ENCODE peak calls at places on chromosome 22, in seven cellular contexts. One of them, this sample, is unnamed.

GRCh38 chr22:25219948-25220442 is 556 bp downstream of the CRYBB2 start:
- DNase-seq in neural progenitor cell: no peak
- DNase-seq in PC-9: no peak
- DNase-seq in fibroblast of mammary gland: no peak
- DNase-seq in upper lobe of left lung: peak; percentile 31
- DNase-seq in foreskin keratinocyte: peak; percentile 18
- DNase-seq in endothelial cell: no peak
- DNase-seq in this sample: no peak

GRCh38 chr22:36595154-36595553 is 66.2 kb upstream of the EIF3D start:
- DNase-seq in neural progenitor cell: no peak
- DNase-seq in PC-9: no peak
- DNase-seq in foreskin keratinocyte: no peak
- DNase-seq in upper lobe of left lung: no peak
- DNase-seq in endothelial cell: no peak
- DNase-seq in fibroblast of mammary gland: no peak
- DNase-seq in this sample: no peak

GRCh38 chr22:29916007-29916544 is 33.1 kb downstream of the MTMR3 start:
- DNase-seq in foreskin keratinocyte: no peak
- DNase-seq in upper lobe of left lung: no peak
- DNase-seq in PC-9: no peak
- DNase-seq in endothelial cell: no peak
- DNase-seq in fibroblast of mammary gland: no peak
- DNase-seq in neural progenitor cell: no peak
- DNase-seq in this sample: no peak

GRCh38 chr22:37862570-37863325 is 13.5 kb downstream of the EIF3L start:
- DNase-seq in neural progenitor cell: no peak
- DNase-seq in fibroblast of mammary gland: peak; percentile 55
- DNase-seq in endothelial cell: no peak
- DNase-seq in PC-9: no peak
- DNase-seq in foreskin keratinocyte: no peak
- DNase-seq in upper lobe of left lung: no peak
- DNase-seq in this sample: no peak

GRCh38 chr22:44898236-44898635 is 111.6 kb downstream of the PHF21B start:
- DNase-seq in endothelial cell: no peak
- DNase-seq in neural progenitor cell: no peak
- DNase-seq in fibroblast of mammary gland: no peak
- DNase-seq in PC-9: no peak
- DNase-seq in upper lobe of left lung: no peak
- DNase-seq in foreskin keratinocyte: no peak
- DNase-seq in this sample: no peak

GRCh38 chr22:46377566-46378498 is 42.3 kb downstream of the TRMU start:
- DNase-seq in fibroblast of mammary gland: no peak
- DNase-seq in endothelial cell: no peak
- DNase-seq in PC-9: peak; percentile 94
- DNase-seq in foreskin keratinocyte: no peak
- DNase-seq in neural progenitor cell: peak; percentile 96
- DNase-seq in upper lobe of left lung: peak; percentile 91
- DNase-seq in this sample: no peak

GRCh38 chr22:30609260-30610185 is 2.5 kb downstream of the TCN2 start:
- DNase-seq in upper lobe of left lung: peak; percentile 67
- DNase-seq in neural progenitor cell: no peak
- DNase-seq in foreskin keratinocyte: peak; percentile 84
- DNase-seq in PC-9: peak; percentile 65
- DNase-seq in endothelial cell: no peak
- DNase-seq in fibroblast of mammary gland: peak; percentile 85
- DNase-seq in this sample: no peak

GRCh38 chr22:42443240-42444059 is 11.2 kb upstream of the NFAM1 start:
- DNase-seq in fibroblast of mammary gland: no peak
- DNase-seq in neural progenitor cell: no peak
- DNase-seq in endothelial cell: no peak
- DNase-seq in PC-9: no peak
- DNase-seq in upper lobe of left lung: no peak
- DNase-seq in foreskin keratinocyte: no peak
- DNase-seq in this sample: no peak

GRCh38 chr22:17831527-17832251 is 57.4 kb upstream of the BID start:
- DNase-seq in upper lobe of left lung: no peak
- DNase-seq in fibroblast of mammary gland: peak; percentile 77
- DNase-seq in endothelial cell: no peak
- DNase-seq in neural progenitor cell: no peak
- DNase-seq in PC-9: no peak
- DNase-seq in foreskin keratinocyte: no peak
- DNase-seq in this sample: no peak

GRCh38 chr22:44968736-44969135 is 41.1 kb downstream of the PHF21B start:
- DNase-seq in fibroblast of mammary gland: no peak
- DNase-seq in foreskin keratinocyte: no peak
- DNase-seq in upper lobe of left lung: no peak
- DNase-seq in PC-9: no peak
- DNase-seq in neural progenitor cell: peak; percentile 42
- DNase-seq in endothelial cell: no peak
- DNase-seq in this sample: no peak

GRCh38 chr22:44362249-44363040 is 49.7 kb upstream of the SHISAL1 start:
- DNase-seq in upper lobe of left lung: no peak
- DNase-seq in neural progenitor cell: no peak
- DNase-seq in endothelial cell: no peak
- DNase-seq in foreskin keratinocyte: peak; percentile 13
- DNase-seq in PC-9: no peak
- DNase-seq in fibroblast of mammary gland: no peak
- DNase-seq in this sample: no peak

GRCh38 chr22:48530666-48531065 is 1297.0 kb downstream of the BRD1 start:
- DNase-seq in upper lobe of left lung: no peak
- DNase-seq in PC-9: no peak
- DNase-seq in foreskin keratinocyte: no peak
- DNase-seq in fibroblast of mammary gland: no peak
- DNase-seq in neural progenitor cell: no peak
- DNase-seq in endothelial cell: no peak
- DNase-seq in this sample: no peak

GRCh38 chr22:48531721-48532435 is 1295.8 kb downstream of the BRD1 start:
- DNase-seq in PC-9: no peak
- DNase-seq in foreskin keratinocyte: no peak
- DNase-seq in neural progenitor cell: peak; percentile 58
- DNase-seq in endothelial cell: no peak
- DNase-seq in fibroblast of mammary gland: no peak
- DNase-seq in upper lobe of left lung: no peak
- DNase-seq in this sample: no peak

GRCh38 chr22:48532986-48533385 is 1294.7 kb downstream of the BRD1 start:
- DNase-seq in neural progenitor cell: no peak
- DNase-seq in foreskin keratinocyte: no peak
- DNase-seq in fibroblast of mammary gland: no peak
- DNase-seq in upper lobe of left lung: no peak
- DNase-seq in PC-9: no peak
- DNase-seq in endothelial cell: no peak
- DNase-seq in this sample: no peak

GRCh38 chr22:48528221-48528915 is 1299.3 kb downstream of the BRD1 start:
- DNase-seq in upper lobe of left lung: peak; percentile 79
- DNase-seq in PC-9: no peak
- DNase-seq in fibroblast of mammary gland: no peak
- DNase-seq in neural progenitor cell: no peak
- DNase-seq in foreskin keratinocyte: no peak
- DNase-seq in endothelial cell: no peak
- DNase-seq in this sample: no peak

GRCh38 chr22:48531108-48531507 is 1296.6 kb downstream of the BRD1 start:
- DNase-seq in PC-9: no peak
- DNase-seq in foreskin keratinocyte: no peak
- DNase-seq in neural progenitor cell: no peak
- DNase-seq in upper lobe of left lung: no peak
- DNase-seq in fibroblast of mammary gland: no peak
- DNase-seq in endothelial cell: no peak
- DNase-seq in this sample: no peak
- TF ChIP-seq CTCF in PC-9: no peak
- TF ChIP-seq CTCF in foreskin keratinocyte: no peak
- TF ChIP-seq CTCF in neural progenitor cell: no peak
- TF ChIP-seq CTCF in upper lobe of left lung: no peak
- TF ChIP-seq CTCF in fibroblast of mammary gland: no peak
- TF ChIP-seq CTCF in endothelial cell: no peak
- TF ChIP-seq CTCF in this sample: no peak

GRCh38 chr22:41285820-41286638 is at the start of gene RANGAP1:
- DNase-seq in PC-9: peak; percentile 98
- DNase-seq in upper lobe of left lung: peak; percentile 99
- DNase-seq in neural progenitor cell: peak; percentile 100
- DNase-seq in fibroblast of mammary gland: peak; percentile 97
- DNase-seq in endothelial cell: peak; percentile 98
- DNase-seq in foreskin keratinocyte: peak; percentile 98
- DNase-seq in this sample: peak; percentile 93
- TF ChIP-seq CTCF in PC-9: peak; percentile 20
- TF ChIP-seq CTCF in upper lobe of left lung: no peak
- TF ChIP-seq CTCF in neural progenitor cell: no peak
- TF ChIP-seq CTCF in fibroblast of mammary gland: peak; percentile 4
- TF ChIP-seq CTCF in endothelial cell: no peak
- TF ChIP-seq CTCF in foreskin keratinocyte: peak; percentile 47
- TF ChIP-seq CTCF in this sample: no peak

DNA sequence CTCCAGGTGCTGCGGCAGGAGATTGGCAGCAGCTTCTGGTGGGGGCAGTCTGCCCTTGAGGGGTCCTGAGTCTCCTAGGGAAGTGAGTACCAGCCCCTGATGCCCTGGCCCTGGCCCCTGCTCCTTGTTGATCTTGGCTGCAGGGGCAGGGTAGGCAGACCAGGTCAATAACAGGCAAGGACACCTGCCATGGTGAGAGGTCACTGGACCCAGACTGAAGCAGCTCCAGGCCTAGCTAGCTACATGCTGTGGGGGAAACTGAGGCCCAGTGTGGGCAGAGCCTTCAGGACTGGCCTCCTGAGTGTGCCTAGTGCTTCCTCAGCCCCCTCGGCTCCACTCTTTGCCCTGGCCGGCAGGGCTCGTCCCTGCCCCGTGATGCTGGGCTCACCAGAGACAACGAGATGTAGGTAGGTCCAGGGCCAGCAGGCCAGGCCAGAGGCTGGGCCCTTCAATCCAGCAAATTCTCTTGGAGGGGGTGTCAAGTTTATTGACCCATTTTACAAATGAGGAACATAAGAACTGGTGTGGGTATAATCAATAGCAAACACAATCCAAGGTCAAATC is 20.4 kb downstream of the RTN4R start:
- DNase-seq in foreskin keratinocyte: no peak
- DNase-seq in fibroblast of mammary gland: no peak
- DNase-seq in neural progenitor cell: no peak
- DNase-seq in endothelial cell: no peak
- DNase-seq in PC-9: no peak
- DNase-seq in upper lobe of left lung: no peak
- DNase-seq in this sample: no peak
- TF ChIP-seq CTCF in foreskin keratinocyte: no peak
- TF ChIP-seq CTCF in fibroblast of mammary gland: no peak
- TF ChIP-seq CTCF in neural progenitor cell: no peak
- TF ChIP-seq CTCF in endothelial cell: no peak
- TF ChIP-seq CTCF in PC-9: no peak
- TF ChIP-seq CTCF in upper lobe of left lung: no peak
- TF ChIP-seq CTCF in this sample: no peak

GRCh38 chr22:38953577-38954413 is 3.6 kb upstream of the APOBEC3A start:
- DNase-seq in foreskin keratinocyte: peak; percentile 79
- DNase-seq in endothelial cell: no peak
- DNase-seq in neural progenitor cell: no peak
- DNase-seq in fibroblast of mammary gland: no peak
- DNase-seq in upper lobe of left lung: peak; percentile 80
- DNase-seq in PC-9: peak; percentile 48
- DNase-seq in this sample: no peak

GRCh38 chr22:38953091-38953490 is 4.3 kb upstream of the APOBEC3A start:
- DNase-seq in foreskin keratinocyte: no peak
- DNase-seq in endothelial cell: no peak
- DNase-seq in PC-9: no peak
- DNase-seq in fibroblast of mammary gland: no peak
- DNase-seq in upper lobe of left lung: peak; percentile 19
- DNase-seq in neural progenitor cell: peak; percentile 0
- DNase-seq in this sample: no peak

GRCh38 chr22:38955250-38955775 is 2.1 kb upstream of the APOBEC3A start:
- DNase-seq in fibroblast of mammary gland: no peak
- DNase-seq in upper lobe of left lung: peak; percentile 15
- DNase-seq in endothelial cell: no peak
- DNase-seq in PC-9: no peak
- DNase-seq in foreskin keratinocyte: no peak
- DNase-seq in neural progenitor cell: no peak
- DNase-seq in this sample: no peak

GRCh38 chr22:38955926-38956325 is 1.5 kb upstream of the APOBEC3A start:
- DNase-seq in endothelial cell: no peak
- DNase-seq in fibroblast of mammary gland: no peak
- DNase-seq in PC-9: no peak
- DNase-seq in neural progenitor cell: no peak
- DNase-seq in upper lobe of left lung: peak; percentile 14
- DNase-seq in foreskin keratinocyte: no peak
- DNase-seq in this sample: no peak

DNA sequence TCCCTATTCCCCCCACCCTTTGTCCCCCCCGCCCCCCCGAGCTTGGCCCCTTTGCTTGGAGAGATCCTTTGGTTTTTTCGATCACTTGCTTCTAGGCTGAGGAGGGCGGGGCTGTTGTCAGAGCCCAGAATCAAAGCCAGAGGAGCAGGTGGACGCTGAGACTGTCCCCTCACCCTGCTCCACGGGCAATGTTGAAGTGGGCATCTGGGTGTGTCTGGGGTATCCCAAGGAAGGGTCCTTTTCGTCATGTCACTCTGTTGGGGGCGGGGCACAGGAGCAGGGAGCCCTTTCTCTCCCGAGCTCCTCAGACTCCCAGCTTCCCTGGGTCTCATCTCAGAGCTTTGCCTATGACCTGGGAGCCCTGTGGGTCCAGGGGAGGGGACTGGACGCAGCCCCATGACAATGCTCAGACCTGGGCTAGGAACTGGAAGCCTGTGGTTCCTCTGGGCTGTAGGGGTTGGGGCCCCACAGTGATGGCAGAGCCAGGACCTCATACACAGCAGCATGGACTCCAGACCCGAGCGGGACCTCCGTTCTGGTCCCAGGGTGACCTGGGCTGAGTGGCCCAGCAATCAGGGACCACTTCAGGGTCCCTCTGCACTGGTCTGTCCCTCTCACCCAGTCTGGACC is 2.9 kb upstream of the APOBEC3A start:
- DNase-seq in endothelial cell: no peak
- DNase-seq in fibroblast of mammary gland: no peak
- DNase-seq in PC-9: no peak
- DNase-seq in neural progenitor cell: no peak
- DNase-seq in upper lobe of left lung: peak; percentile 20
- DNase-seq in foreskin keratinocyte: no peak
- DNase-seq in this sample: no peak
- TF ChIP-seq CTCF in endothelial cell: no peak
- TF ChIP-seq CTCF in fibroblast of mammary gland: no peak
- TF ChIP-seq CTCF in PC-9: no peak
- TF ChIP-seq CTCF in neural progenitor cell: no peak
- TF ChIP-seq CTCF in upper lobe of left lung: no peak
- TF ChIP-seq CTCF in foreskin keratinocyte: no peak
- TF ChIP-seq CTCF in this sample: no peak

GRCh38 chr22:24178502-24179440 is 2.5 kb upstream of the SUSD2 start:
- DNase-seq in PC-9: no peak
- DNase-seq in neural progenitor cell: peak; percentile 58
- DNase-seq in endothelial cell: no peak
- DNase-seq in foreskin keratinocyte: no peak
- DNase-seq in upper lobe of left lung: no peak
- DNase-seq in fibroblast of mammary gland: no peak
- DNase-seq in this sample: no peak
- TF ChIP-seq CTCF in PC-9: peak; percentile 43
- TF ChIP-seq CTCF in neural progenitor cell: peak; percentile 54
- TF ChIP-seq CTCF in endothelial cell: peak; percentile 19
- TF ChIP-seq CTCF in foreskin keratinocyte: peak; percentile 47
- TF ChIP-seq CTCF in upper lobe of left lung: no peak
- TF ChIP-seq CTCF in fibroblast of mammary gland: peak; percentile 41
- TF ChIP-seq CTCF in this sample: no peak

This sample was measured in activated B cell treated with CpG ODN at 0.5 μM for 24 hours.